ENCODE peak calls at places on chromosome 16, in nine cellular contexts. M, P, N, G, F, D, B, C and A are unnamed samples.

GRCh38 chr16:58026139-58026704 is 668 bp downstream of the MMP15 start:
- DNase-seq in C (no peak), N (peak), G (peak), M (no peak), P (peak), D (no peak), B (no peak), F (peak), A (peak)

GRCh38 chr16:57091200-57091989 is 988 bp upstream of the CPNE2 start:
- DNase-seq in M (no peak), P (peak), D (no peak), G (peak), F (peak), N (peak), B (peak), C (no peak), A (peak)

GRCh38 chr16:27379919-27380318 is 22.1 kb upstream of the IL21R start:
- DNase-seq in B (no peak), F (no peak), N (no peak), M (no peak), P (no peak), D (no peak), C (no peak), G (no peak), A (no peak)

GRCh38 chr16:1508494-1509167 is 15.5 kb downstream of the TELO2 start:
- DNase-seq in N (no peak), C (no peak), M (no peak), B (no peak), G (no peak), P (no peak), F (no peak), D (no peak), A (no peak)

GRCh38 chr16:50635505-50636392 is 45.4 kb downstream of the SNX20 start:
- DNase-seq in D (no peak), F (no peak), C (peak), G (no peak), N (no peak), B (no peak), P (peak), M (no peak), A (no peak)

GRCh38 chr16:59574296-59574695 is 840.2 kb upstream of the GOT2 start:
- DNase-seq in B (no peak), C (no peak), P (no peak), N (peak), F (no peak), M (no peak), D (no peak), G (no peak), A (no peak)

GRCh38 chr16:64184156-64184555 is 937.7 kb downstream of the CDH11 start:
- DNase-seq in F (no peak), M (no peak), C (no peak), B (no peak), P (no peak), G (no peak), D (no peak), N (no peak), A (no peak)

GRCh38 chr16:54649846-54650245 is 280.8 kb upstream of the IRX5 start:
- DNase-seq in D (no peak), C (no peak), G (no peak), F (no peak), N (no peak), B (no peak), M (no peak), P (no peak), A (no peak)

GRCh38 chr16:53043462-53043861 is 9.2 kb downstream of the CHD9NB start:
- DNase-seq in G (no peak), P (peak), F (peak), C (no peak), D (no peak), N (no peak), B (no peak), M (no peak), A (no peak)

GRCh38 chr16:58196898-58197313 is 1.0 kb downstream of the CSNK2A2 start:
- DNase-seq in D (no peak), G (no peak), B (no peak), C (peak), F (no peak), P (peak), M (no peak), N (no peak), A (no peak)

GRCh38 chr16:89358030-89359005 is 132.0 kb downstream of the ANKRD11 start:
- DNase-seq in D (peak), G (peak), P (no peak), F (no peak), M (no peak), B (no peak), N (no peak), C (peak), A (no peak)

GRCh38 chr16:74601131-74601871 is 5.6 kb downstream of the GLG1 start:
- DNase-seq in F (no peak), C (peak), M (no peak), P (no peak), G (no peak), D (peak), N (peak), B (no peak), A (no peak)

GRCh38 chr16:46949216-46949892 is 24.1 kb downstream of the DNAJA2 start:
- DNase-seq in C (no peak), G (no peak), N (no peak), M (no peak), P (no peak), B (no peak), D (no peak), F (peak), A (no peak)

GRCh38 chr16:81170824-81171223 is 67.7 kb upstream of the BCO1 start:
- DNase-seq in F (no peak), N (no peak), C (peak), M (no peak), D (no peak), B (no peak), G (no peak), P (peak), A (no peak)

GRCh38 chr16:2979669-2980226 is 498 bp downstream of the PKMYT1 start:
- DNase-seq in C (peak), D (no peak), F (no peak), M (no peak), B (no peak), G (no peak), N (no peak), P (peak), A (no peak)

GRCh38 chr16:5008311-5008731 is 25.4 kb downstream of the NAGPA start:
- DNase-seq in D (no peak), B (no peak), N (no peak), G (no peak), P (no peak), M (no peak), C (no peak), F (no peak), A (peak)

GRCh38 chr16:2596747-2597559 is 59.1 kb downstream of the PDPK1 start:
- DNase-seq in P (no peak), F (no peak), C (no peak), G (peak), D (no peak), M (no peak), N (no peak), B (no peak), A (peak)

GRCh38 chr16:88688013-88688778 is 1.9 kb upstream of the SNAI3 start:
- DNase-seq in P (no peak), N (no peak), C (no peak), G (no peak), M (no peak), B (no peak), F (peak), D (no peak), A (peak)

GRCh38 chr16:26070595-26071170 is 378.9 kb downstream of the HS3ST4 start:
- DNase-seq in C (no peak), F (no peak), N (no peak), B (no peak), M (no peak), D (no peak), G (no peak), P (peak), A (no peak)

GRCh38 chr16:59634951-59635350 is 900.8 kb upstream of the GOT2 start:
- DNase-seq in F (no peak), P (no peak), N (no peak), D (no peak), B (no peak), G (no peak), C (no peak), M (no peak), A (no peak)

GRCh38 chr16:74297296-74297665 is 667 bp downstream of the PSMD7 start:
- DNase-seq in M (no peak), D (peak), P (peak), F (no peak), B (peak), N (peak), C (peak), G (no peak), A (no peak)

GRCh38 chr16:88888057-88888777 is 21.8 kb upstream of the PABPN1L start:
- DNase-seq in G (no peak), C (no peak), P (no peak), N (no peak), M (no peak), F (no peak), B (no peak), D (no peak), A (no peak)

GRCh38 chr16:49854227-49855203 is 1.4 kb downstream of the ZNF423 start:
- DNase-seq in G (peak), B (no peak), M (no peak), F (no peak), C (peak), D (no peak), P (peak), N (no peak), A (no peak)

GRCh38 chr16:12502671-12503070 is 301.0 kb downstream of the CPPED1 start:
- DNase-seq in G (no peak), F (no peak), C (no peak), M (no peak), D (no peak), B (no peak), N (no peak), P (no peak), A (no peak)

GRCh38 chr16:84982434-84982833 is 28.9 kb downstream of the ZDHHC7 start:
- DNase-seq in C (no peak), F (no peak), M (no peak), B (no peak), P (no peak), N (no peak), G (peak), D (no peak), A (peak)

GRCh38 chr16:67244387-67245188 is 2.7 kb downstream of the FHOD1 start:
- DNase-seq in F (peak), D (peak), B (peak), P (no peak), C (peak), G (peak), M (no peak), N (peak), A (peak)

GRCh38 chr16:75074920-75075687 is 41.5 kb downstream of the LDHD start:
- DNase-seq in M (no peak), N (no peak), P (no peak), D (peak), C (peak), B (no peak), F (no peak), G (no peak), A (no peak)

GRCh38 chr16:56767018-56767417 is 37.1 kb downstream of the NUP93 start:
- DNase-seq in G (no peak), M (no peak), D (no peak), P (no peak), N (no peak), B (no peak), C (no peak), F (no peak), A (no peak)

GRCh38 chr16:88022076-88023042 is 71.1 kb downstream of the BANP start:
- DNase-seq in G (peak), D (no peak), F (no peak), C (no peak), B (no peak), M (no peak), N (no peak), P (no peak), A (no peak)

GRCh38 chr16:85564277-85565051 is 48.7 kb upstream of the GSE1 start:
- DNase-seq in C (no peak), G (peak), N (peak), P (no peak), F (no peak), B (no peak), D (no peak), M (no peak), A (no peak)

GRCh38 chr16:85480727-85481101 is 132.4 kb upstream of the GSE1 start:
- DNase-seq in F (no peak), G (no peak), B (no peak), P (no peak), M (no peak), D (no peak), C (no peak), N (no peak), A (no peak)

GRCh38 chr16:13702614-13703013 is 217.3 kb upstream of the ERCC4 start:
- DNase-seq in G (no peak), F (no peak), M (no peak), B (no peak), P (no peak), D (no peak), C (no peak), N (no peak), A (no peak)

GRCh38 chr16:19236561-19236960 is 49.0 kb upstream of the CLEC19A start:
- DNase-seq in M (peak), D (no peak), P (no peak), B (no peak), G (no peak), N (peak), F (no peak), C (no peak), A (no peak)

GRCh38 chr16:61654962-61655361 is 381.3 kb downstream of the CDH8 start:
- DNase-seq in G (no peak), M (no peak), B (no peak), N (no peak), D (no peak), P (peak), C (no peak), F (no peak), A (no peak)

GRCh38 chr16:61653544-61653943 is 382.7 kb downstream of the CDH8 start:
- DNase-seq in B (no peak), N (no peak), F (no peak), P (no peak), C (no peak), M (no peak), G (no peak), D (no peak), A (no peak)
- H3K27ac ChIP-seq in B (no peak), N (no peak), F (no peak), P (no peak), C (no peak), M (no peak), G (no peak), D (no peak), A (no peak)

GRCh38 chr16:31453255-31454204 is 5.8 kb upstream of the ARMC5 start:
- DNase-seq in D (no peak), M (no peak), P (peak), N (peak), C (no peak), B (no peak), G (peak), F (peak), A (peak)

GRCh38 chr16:31452631-31453106 is 6.6 kb upstream of the ARMC5 start:
- DNase-seq in P (peak), C (no peak), D (no peak), G (no peak), N (peak), F (peak), M (no peak), B (no peak), A (no peak)

GRCh38 chr16:31458073-31458834 is 1.0 kb upstream of the ARMC5 start:
- DNase-seq in G (peak), N (no peak), F (peak), P (peak), M (no peak), D (peak), B (no peak), C (peak), A (peak)

GRCh38 chr16:31456988-31457360 is 2.3 kb upstream of the ARMC5 start:
- DNase-seq in N (no peak), M (no peak), G (peak), B (no peak), F (no peak), C (no peak), D (no peak), P (no peak), A (no peak)

DNA sequence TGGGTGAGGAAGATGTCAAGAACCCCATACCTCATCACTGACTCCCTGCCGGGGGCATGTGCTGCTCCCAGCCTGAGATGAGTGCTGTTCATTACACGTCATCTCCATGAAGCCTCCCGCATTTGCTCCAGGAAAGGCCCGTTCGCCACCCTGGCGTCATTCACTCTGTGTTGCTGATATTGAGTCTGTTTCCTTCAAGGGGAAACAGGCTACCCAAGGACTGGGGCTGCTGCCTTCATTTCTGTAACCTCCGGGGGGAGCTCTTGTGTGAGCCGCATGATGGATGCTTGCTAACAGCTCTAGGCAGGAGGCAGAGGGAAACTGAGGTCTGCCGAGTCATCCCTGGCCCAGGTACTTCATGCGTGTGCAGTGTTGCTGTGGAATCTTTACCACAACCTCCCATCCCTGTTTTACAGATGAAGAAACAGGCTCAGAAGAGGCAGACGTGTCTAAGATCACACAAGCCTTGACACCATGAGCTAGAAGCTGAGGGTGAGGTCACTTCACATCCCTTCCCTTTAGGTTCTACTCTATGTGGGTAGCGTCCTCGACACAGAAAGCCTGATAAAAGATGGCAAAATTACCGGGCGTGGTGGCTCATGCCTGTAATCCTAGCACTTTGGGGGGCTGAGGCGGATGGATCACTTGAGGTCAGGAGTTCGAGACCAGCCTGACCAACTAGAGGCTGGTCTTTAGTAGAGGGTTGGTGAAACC is 3.5 kb upstream of the ARMC5 start:
- DNase-seq in B (no peak), G (peak), F (no peak), M (no peak), N (no peak), P (peak), D (no peak), C (peak), A (no peak)
- TF ChIP-seq CTCF in B (no peak), G (peak), F (peak), M (peak), N (peak), P (peak), D (no peak), C (peak), A (peak)

GRCh38 chr16:48537909-48538745 is 71.9 kb downstream of the N4BP1 start:
- DNase-seq in B (peak), D (no peak), C (no peak), G (peak), M (no peak), N (no peak), F (no peak), P (no peak), A (peak)
- H3K27ac ChIP-seq in B (peak), D (peak), C (no peak), G (peak), M (no peak), N (no peak), F (no peak), P (no peak), A (peak)

GRCh38 chr16:21005008-21005407 is 104.4 kb downstream of the LYRM1 start:
- DNase-seq in C (no peak), D (no peak), G (no peak), F (no peak), P (no peak), N (no peak), M (no peak), B (no peak), A (no peak)

GRCh38 chr16:20995711-20996110 is 95.1 kb downstream of the LYRM1 start:
- DNase-seq in F (no peak), N (no peak), G (no peak), B (no peak), D (no peak), C (no peak), P (no peak), M (no peak), A (no peak)

GRCh38 chr16:20997147-20997546 is 96.6 kb downstream of the LYRM1 start:
- DNase-seq in F (no peak), N (no peak), P (no peak), D (no peak), M (no peak), C (no peak), B (no peak), G (no peak), A (no peak)

DNA sequence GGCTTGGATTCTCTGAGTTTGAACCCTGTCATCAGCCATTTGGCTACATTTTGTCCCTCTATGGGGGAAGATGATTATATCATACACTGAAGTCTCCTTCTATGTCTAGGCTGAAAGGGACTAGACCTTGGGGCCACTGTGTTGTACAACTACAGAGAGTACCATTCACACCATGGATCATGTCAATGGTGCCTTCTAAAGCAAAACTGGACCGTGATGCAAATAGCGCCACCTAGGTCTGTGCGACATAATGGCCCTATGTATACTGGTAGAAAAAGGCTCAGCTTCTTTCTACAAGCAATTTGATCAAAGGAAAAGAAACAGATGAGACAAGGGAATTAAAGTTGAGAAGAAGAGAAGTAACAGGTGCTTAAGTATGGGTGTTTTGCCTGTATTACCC is 100.7 kb downstream of the LYRM1 start:
- DNase-seq in B (no peak), G (no peak), F (peak), C (peak), P (peak), D (no peak), M (peak), N (peak), A (no peak)
- TF ChIP-seq CTCF in B (peak), G (peak), F (peak), C (peak), P (peak), D (peak), M (peak), N (peak), A (peak)

DNA sequence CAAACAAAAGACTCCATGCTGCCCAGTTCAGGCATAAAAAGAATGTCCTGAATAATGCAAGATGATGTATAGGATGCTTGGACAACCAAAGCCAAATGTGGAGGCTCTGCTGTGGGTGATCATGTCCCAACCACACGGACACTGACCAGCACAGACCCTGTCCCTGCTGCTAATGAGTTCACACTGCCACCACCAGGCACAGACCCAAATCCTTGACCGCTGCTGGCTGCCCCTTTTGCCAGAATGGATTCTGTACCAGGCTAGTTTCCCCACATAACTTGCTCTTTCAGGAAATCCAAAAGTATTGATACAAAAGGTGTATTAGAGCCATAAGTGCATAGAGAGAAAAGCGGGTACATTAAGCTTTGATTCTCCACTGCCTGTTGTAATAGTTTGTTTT is 60.9 kb downstream of the XYLT1 start:
- DNase-seq in N (no peak), P (no peak), M (no peak), G (no peak), C (no peak), B (no peak), D (no peak), F (no peak), A (no peak)
- H3K27ac ChIP-seq in N (no peak), P (peak), M (no peak), G (no peak), C (no peak), B (no peak), D (no peak), F (no peak), A (no peak)

GRCh38 chr16:10877472-10877946 is 507 bp downstream of the CIITA start:
- DNase-seq in G (peak), M (no peak), F (no peak), P (peak), C (no peak), B (no peak), D (no peak), N (no peak), A (no peak)
- TF ChIP-seq CTCF in G (no peak), M (no peak), F (no peak), P (peak), C (no peak), B (no peak), D (no peak), N (no peak), A (no peak)

GRCh38 chr16:9306753-9307152 is 215.3 kb downstream of the HAPSTR1 start:
- DNase-seq in B (no peak), P (no peak), M (no peak), D (no peak), N (no peak), G (no peak), C (no peak), F (no peak), A (no peak)
- H3K27ac ChIP-seq in B (no peak), P (no peak), M (no peak), D (peak), N (no peak), G (no peak), C (no peak), F (no peak), A (no peak)